ENCODE peak calls at places on chromosomes 4 and X, in seven cellular contexts. D is left lung, C is ovary, B is suprapubic skin, V is psoas muscle, J is right atrium auricular region, T is cardiac muscle cell. X is an unnamed sample.

GRCh38 chr4:8051644-8052043 is 107.0 kb downstream of the ABLIM2 start:
- DNase-seq in D (no peak), C (no peak), B (no peak), V (no peak), J (no peak), T (no peak), X (no peak)

GRCh38 chr4:73443224-73443623 is 7.2 kb downstream of the AFP start:
- DNase-seq in D (no peak), C (no peak), B (no peak), V (no peak), J (no peak), T (no peak), X (no peak)

GRCh38 chrX:119693032-119693995 is at the start of gene SEPTIN6:
- DNase-seq in D (peak; percentile 88), C (peak; percentile 61), B (peak; percentile 81), V (peak; percentile 81), J (no peak), T (peak; percentile 79), X (peak; percentile 77)

GRCh38 chrX:96569034-96569433 is 115.6 kb upstream of the DIAPH2 start:
- DNase-seq in D (no peak), C (no peak), B (no peak), V (no peak), J (no peak), T (no peak), X (no peak)

GRCh38 chrX:74578137-74578536 is 36.3 kb downstream of the RLIM start:
- DNase-seq in D (no peak), C (no peak), B (no peak), V (no peak), J (no peak), T (no peak), X (no peak)

GRCh38 chrX:70554523-70554922 is 109.9 kb downstream of the DLG3 start:
- DNase-seq in D (no peak), C (no peak), B (no peak), V (no peak), J (no peak), T (peak; percentile 12), X (no peak)

GRCh38 chr4:77010841-77011354 is 61.3 kb downstream of the SEPTIN11 start:
- DNase-seq in D (no peak), C (no peak), B (no peak), V (no peak), J (no peak), T (peak; percentile 69), X (no peak)

GRCh38 chr4:169881769-169882168 is 124.0 kb upstream of the HPF1 start:
- DNase-seq in D (no peak), C (no peak), B (no peak), V (no peak), J (no peak), T (no peak), X (no peak)

GRCh38 chr4:156556326-156556725 is 415.3 kb downstream of the PDGFC start:
- DNase-seq in D (no peak), C (no peak), B (no peak), V (no peak), J (no peak), T (no peak), X (no peak)

GRCh38 chr4:74117024-74117534 is 18.1 kb upstream of the CXCL2 start:
- DNase-seq in D (no peak), C (peak; percentile 69), B (no peak), V (peak; percentile 58), J (peak; percentile 88), T (peak; percentile 97), X (peak; percentile 50)

GRCh38 chr4:34854451-34854850 is 1389.9 kb downstream of the ARAP2 start:
- DNase-seq in D (no peak), C (no peak), B (no peak), V (no peak), J (no peak), T (no peak), X (no peak)

GRCh38 chr4:7752649-7753048 is 187.0 kb downstream of the AFAP1 start:
- DNase-seq in D (no peak), C (no peak), B (no peak), V (no peak), J (no peak), T (no peak), X (peak; percentile 42)

GRCh38 chr4:26384380-26385057 is 63.7 kb downstream of the RBPJ start:
- DNase-seq in D (no peak), C (no peak), B (no peak), V (no peak), J (no peak), T (no peak), X (no peak)

GRCh38 chrX:70979136-70979762 is 48.4 kb upstream of the SLC7A3 start:
- DNase-seq in D (no peak), C (no peak), B (no peak), V (no peak), J (no peak), T (peak; percentile 61), X (no peak)

GRCh38 chr4:119000400-119000799 is 111.7 kb downstream of the SYNPO2 start:
- DNase-seq in D (no peak), C (no peak), B (no peak), V (peak; percentile 62), J (no peak), T (no peak), X (no peak)
- H3K4me1 ChIP-seq in D (no peaks in the 10 kb centered on the region), C (peaks cover 9% of the 10 kb centered on the region), B (no peaks in the 10 kb centered on the region), V (peaks cover 57% of the 10 kb centered on the region), J (no peaks in the 10 kb centered on the region), T (peaks cover 12% of the 10 kb centered on the region), X (no peaks in the 10 kb centered on the region)

DNA sequence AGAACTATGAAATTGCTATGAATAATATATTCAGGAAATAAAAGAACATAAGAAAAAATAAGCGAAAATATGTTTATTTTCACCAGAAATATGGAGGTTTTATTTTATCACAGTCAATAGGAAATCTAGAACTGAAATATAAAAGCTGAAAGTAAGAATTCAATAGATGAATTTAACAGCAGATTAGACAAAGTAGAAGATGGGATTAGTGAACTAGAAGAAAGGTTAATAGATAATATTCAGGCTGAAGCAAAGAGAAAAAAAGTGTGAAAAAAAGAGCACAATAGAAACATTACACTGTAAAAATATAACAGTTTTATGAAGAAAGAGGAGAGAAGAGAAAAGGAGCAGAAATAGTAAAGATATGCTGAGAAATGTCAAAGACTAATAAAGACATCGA is 1152.1 kb downstream of the FAT4 start:
- DNase-seq in D (no peak), C (no peak), B (no peak), V (no peak), J (no peak), T (no peak), X (no peak)
- H3K36me3 ChIP-seq in D (no peaks in the 10 kb centered on the region), C (no peaks in the 10 kb centered on the region), B (no peaks in the 10 kb centered on the region), V (no peaks in the 10 kb centered on the region), J (no peaks in the 10 kb centered on the region), T (no peaks in the 10 kb centered on the region), X (no peaks in the 10 kb centered on the region)

DNA sequence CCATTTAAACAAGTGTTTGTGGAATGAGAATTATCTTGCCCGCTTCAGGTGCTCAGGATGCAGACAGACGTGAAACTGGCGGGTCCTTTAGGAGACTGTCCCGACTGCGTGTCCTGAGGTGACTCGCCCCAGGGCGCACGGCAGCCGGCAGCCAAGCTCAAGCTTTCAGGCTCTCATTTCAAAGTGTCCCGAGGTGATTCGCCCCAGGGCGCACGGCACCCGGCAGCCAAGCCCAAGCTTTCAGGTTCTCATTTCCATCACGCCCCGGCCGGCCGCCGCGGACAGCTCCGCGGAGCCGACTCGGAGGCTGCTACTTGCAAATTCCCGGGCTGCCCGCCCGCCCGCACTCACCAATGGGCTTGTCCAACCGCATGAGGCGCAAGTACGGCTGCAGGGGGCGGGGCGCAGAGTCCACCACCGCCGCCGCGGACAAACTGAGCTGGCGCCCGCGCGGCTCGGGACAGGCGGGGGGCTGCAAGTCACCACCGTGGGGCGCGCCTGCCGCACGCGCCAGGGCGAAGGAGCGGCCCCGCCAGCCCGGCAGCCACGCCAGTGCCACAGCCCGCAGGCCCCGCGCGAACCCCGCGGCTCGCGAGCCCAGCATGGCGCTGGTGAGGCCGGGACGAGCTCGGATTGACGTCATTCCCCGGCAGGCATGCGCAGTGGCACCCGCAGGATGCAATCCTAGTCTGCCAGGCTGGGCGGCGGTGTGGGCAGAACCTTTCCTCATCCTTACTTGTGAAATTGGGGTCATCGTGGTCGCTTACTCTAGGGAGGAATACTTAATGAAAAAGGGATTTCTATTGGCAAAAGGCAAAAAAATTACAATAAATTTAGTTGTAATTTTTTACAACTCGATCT is at the start of gene COQ2:
- DNase-seq in D (peak; percentile 99), C (peak; percentile 96), B (peak; percentile 97), V (peak; percentile 99), J (peak; percentile 96), T (peak; percentile 98), X (peak; percentile 97)
- TF ChIP-seq CTCF in D (peak; percentile 41), C (peak; percentile 90), B (peak; percentile 44), V (peak; percentile 20), J (no peak), T (peak; percentile 4), X (peak; percentile 43)

GRCh38 chr4:1246901-1247810 is 1.8 kb downstream of the CTBP1 start:
- DNase-seq in D (peak; percentile 79), C (peak; percentile 30), B (peak; percentile 76), V (peak; percentile 60), J (no peak), T (no peak), X (peak; percentile 50)
- H3K4me1 ChIP-seq in D (peaks cover 32% of the 10 kb centered on the region), C (peaks cover 45% of the 10 kb centered on the region), B (peaks cover 71% of the 10 kb centered on the region), V (peaks cover 70% of the 10 kb centered on the region), J (no peaks in the 10 kb centered on the region), T (peaks cover 14% of the 10 kb centered on the region), X (peaks cover 74% of the 10 kb centered on the region)

GRCh38 chr4:6610856-6611430 is 29.5 kb upstream of the MRFAP1 start:
- DNase-seq in D (no peak), C (no peak), B (no peak), V (no peak), J (no peak), T (no peak), X (no peak)
- H3K36me3 ChIP-seq in D (no peaks in the 10 kb centered on the region), C (no peaks in the 10 kb centered on the region), B (peaks cover 91% of the 10 kb centered on the region), V (no peaks in the 10 kb centered on the region), J (peaks cover 53% of the 10 kb centered on the region), T (no peaks in the 10 kb centered on the region), X (peaks cover 92% of the 10 kb centered on the region)

DNA sequence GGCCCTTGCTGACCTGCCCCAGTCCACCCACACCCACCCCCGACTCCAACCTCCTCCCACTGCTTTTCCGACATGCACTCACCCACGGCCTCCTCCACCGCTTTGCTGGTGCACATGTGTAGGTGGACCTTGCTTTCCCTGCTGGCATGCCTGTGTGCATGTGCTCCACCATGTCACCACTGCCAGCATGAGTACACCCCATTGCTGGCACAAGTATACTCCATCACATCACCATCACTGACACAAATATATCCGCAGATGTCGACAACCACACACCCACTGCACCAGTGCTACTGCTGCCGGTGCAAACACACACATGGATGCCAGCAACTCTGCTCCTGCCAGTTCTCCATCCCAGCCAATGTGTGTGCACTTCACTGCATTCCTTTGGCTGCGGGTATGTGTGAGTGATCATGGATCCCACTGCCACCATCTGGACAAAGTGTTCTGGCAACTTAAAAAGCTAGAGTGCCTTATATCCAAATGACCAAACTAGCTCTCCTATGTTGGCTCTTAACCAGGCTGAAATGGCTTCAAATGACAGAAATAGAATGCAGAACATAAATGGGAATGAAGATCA is 1072.3 kb downstream of the RAPGEF2 start:
- DNase-seq in D (peak; percentile 31), C (no peak), B (no peak), V (no peak), J (no peak), T (no peak), X (no peak)
- TF ChIP-seq CTCF in D (no peak), C (no peak), B (no peak), V (no peak), J (no peak), T (no peak), X (no peak)